ENCODE peak calls at places on chromosomes 2 and 18, in six cellular contexts. E is epithelial cell of esophagus, N is psoas muscle, I is thyroid gland, A is brain microvascular endothelial cell, L is cardiac fibroblast. Q is an unnamed sample.

GRCh38 chr2:65565681-65566080 is 133.3 kb upstream of the SPRED2 start:
- DNase-seq in E (no peak), N (no peak), I (no peak), A (no peak), L (no peak), Q (no peak)

GRCh38 chr2:126971162-126971480 is 72.4 kb downstream of the TEX51 start:
- DNase-seq in E (no peak), N (no peak), I (no peak), A (no peak), L (no peak), Q (no peak)

GRCh38 chr2:226726546-226726945 is 73.1 kb downstream of the IRS1 start:
- DNase-seq in E (peak), N (no peak), I (no peak), A (no peak), L (no peak), Q (no peak)

GRCh38 chr18:22567794-22568193 is 150.1 kb upstream of the CTAGE1 start:
- DNase-seq in E (no peak), N (no peak), I (no peak), A (no peak), L (no peak), Q (no peak)

GRCh38 chr18:54222922-54223567 is 1.4 kb downstream of the MBD2 start:
- DNase-seq in E (peak), N (no peak), I (peak), A (no peak), L (no peak), Q (no peak)

GRCh38 chr18:74376523-74376922 is 60.9 kb downstream of the C18orf63 start:
- DNase-seq in E (no peak), N (no peak), I (no peak), A (no peak), L (no peak), Q (no peak)

GRCh38 chr2:37885329-37885993 is 39.6 kb upstream of the RMDN2 start:
- DNase-seq in E (no peak), N (no peak), I (no peak), A (no peak), L (no peak), Q (no peak)

GRCh38 chr18:75208055-75208835 is 694 bp downstream of the PTGR3 start:
- DNase-seq in E (peak), N (peak), I (peak), A (peak), L (peak), Q (peak)

GRCh38 chr2:64750817-64751285 is 97.1 kb upstream of the SERTAD2 start:
- DNase-seq in E (peak), N (peak), I (peak), A (peak), L (peak), Q (peak)

GRCh38 chr2:15909157-15909556 is 31.2 kb upstream of the MYCN start:
- DNase-seq in E (no peak), N (no peak), I (no peak), A (no peak), L (no peak), Q (no peak)

GRCh38 chr2:63658176-63658968 is 69.6 kb downstream of the MDH1 start:
- DNase-seq in E (peak), N (no peak), I (no peak), A (no peak), L (peak), Q (no peak)

GRCh38 chr2:238847841-238848565 is at the start of gene TWIST2:
- DNase-seq in E (peak), N (peak), I (peak), A (peak), L (peak), Q (peak)

GRCh38 chr2:240934701-240935100 is 28.6 kb downstream of the CROCC2 start:
- DNase-seq in E (no peak), N (no peak), I (no peak), A (no peak), L (no peak), Q (no peak)

GRCh38 chr2:23944527-23944926 is 4.3 kb downstream of the UBXN2A start:
- DNase-seq in E (no peak), N (no peak), I (no peak), A (no peak), L (peak), Q (no peak)

GRCh38 chr2:28662044-28662443 is 89.6 kb upstream of the PPP1CB start:
- DNase-seq in E (peak), N (no peak), I (peak), A (no peak), L (no peak), Q (no peak)

GRCh38 chr18:35588995-35589394 is 7.5 kb downstream of the GALNT1 start:
- DNase-seq in E (peak), N (no peak), I (no peak), A (no peak), L (no peak), Q (no peak)

GRCh38 chr2:235669269-235669831 is 175.5 kb downstream of the AGAP1 start:
- DNase-seq in E (peak), N (peak), I (peak), A (peak), L (peak), Q (peak)

GRCh38 chr18:21391074-21391673 is 149.1 kb downstream of the GREB1L start:
- DNase-seq in E (peak), N (no peak), I (no peak), A (peak), L (no peak), Q (peak)

GRCh38 chr18:77271720-77272481 is 22.3 kb downstream of the GALR1 start:
- DNase-seq in E (no peak), N (no peak), I (no peak), A (peak), L (peak), Q (no peak)

GRCh38 chr2:96685592-96686459 is 43.3 kb downstream of the FER1L5 start:
- DNase-seq in E (no peak), N (no peak), I (peak), A (no peak), L (peak), Q (no peak)

GRCh38 chr2:227134591-227134990 is 29.4 kb downstream of the COL4A4 start:
- DNase-seq in E (no peak), N (no peak), I (no peak), A (no peak), L (peak), Q (no peak)

GRCh38 chr2:85017436-85018048 is 46.6 kb downstream of the KCMF1 start:
- DNase-seq in E (no peak), N (no peak), I (no peak), A (no peak), L (peak), Q (no peak)

GRCh38 chr18:51651761-51652160 is 454.3 kb upstream of the MEX3C start:
- DNase-seq in E (no peak), N (no peak), I (no peak), A (no peak), L (no peak), Q (no peak)

GRCh38 chr2:1730047-1730937 is 14.0 kb downstream of the PXDN start:
- DNase-seq in E (peak), N (peak), I (no peak), A (no peak), L (peak), Q (peak)

GRCh38 chr18:56235061-56235772 is 403.2 kb downstream of the TXNL1 start:
- DNase-seq in E (no peak), N (no peak), I (no peak), A (no peak), L (no peak), Q (no peak)

GRCh38 chr18:23380001-23380550 is 73.0 kb upstream of the RIOK3 start:
- DNase-seq in E (peak), N (no peak), I (peak), A (peak), L (peak), Q (peak)

GRCh38 chr2:10469301-10469700 is 21.2 kb upstream of the ODC1 start:
- DNase-seq in E (no peak), N (no peak), I (no peak), A (no peak), L (no peak), Q (no peak)

GRCh38 chr18:45521151-45521550 is 94.1 kb upstream of the SLC14A2 start:
- DNase-seq in E (no peak), N (no peak), I (no peak), A (peak), L (peak), Q (peak)

GRCh38 chr2:238513346-238513745 is 86.6 kb downstream of the ASB1 start:
- DNase-seq in E (peak), N (no peak), I (peak), A (peak), L (peak), Q (peak)

DNA sequence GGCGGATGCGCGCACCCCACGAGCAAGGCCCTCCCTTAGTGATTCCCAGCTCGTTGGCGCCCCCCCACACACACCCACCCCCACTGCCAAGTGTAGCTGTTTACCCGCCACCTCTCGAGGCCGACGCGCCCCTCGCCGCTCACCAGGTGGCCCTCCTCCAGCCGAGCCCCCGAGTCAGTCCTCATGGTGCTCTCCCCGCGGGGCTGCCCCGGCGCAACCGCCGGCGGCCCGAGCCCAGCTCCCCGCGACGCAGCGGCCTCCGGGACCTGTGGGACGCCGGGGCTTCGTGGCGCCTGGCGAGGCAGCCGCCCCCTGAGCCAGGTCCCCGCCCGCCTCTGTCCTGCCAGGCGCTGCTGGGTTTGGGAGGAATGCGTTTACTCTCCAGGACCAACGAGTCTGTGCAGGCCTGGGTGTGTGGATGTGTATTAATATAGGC is at the start of gene TMEM237:
- DNase-seq in E (peak), N (peak), I (peak), A (no peak), L (peak), Q (peak)
- TF ChIP-seq CTCF in E (no peak), N (no peak), I (no peak), A (peak), L (no peak), Q (no peak)

GRCh38 chr18:3283908-3284307 is 22.0 kb downstream of the MYL12B start:
- DNase-seq in E (no peak), N (no peak), I (no peak), A (no peak), L (no peak), Q (no peak)

GRCh38 chr18:3279201-3280185 is 17.6 kb downstream of the MYL12B start:
- DNase-seq in E (no peak), N (no peak), I (no peak), A (no peak), L (no peak), Q (no peak)

GRCh38 chr18:3283253-3283863 is 21.4 kb downstream of the MYL12B start:
- DNase-seq in E (no peak), N (no peak), I (no peak), A (no peak), L (no peak), Q (no peak)

GRCh38 chr18:3284501-3284900 is 22.6 kb downstream of the MYL12B start:
- DNase-seq in E (no peak), N (no peak), I (no peak), A (no peak), L (no peak), Q (no peak)

GRCh38 chr18:3281456-3282400 is 19.8 kb downstream of the MYL12B start:
- DNase-seq in E (peak), N (no peak), I (no peak), A (no peak), L (peak), Q (peak)
- TF ChIP-seq CTCF in E (peak), N (peak), I (peak), A (no peak), L (peak), Q (peak)

GRCh38 chr2:27250652-27251379 is 12.0 kb downstream of the SLC30A3 start:
- DNase-seq in E (no peak), N (no peak), I (no peak), A (no peak), L (no peak), Q (no peak)

GRCh38 chr2:27247893-27248292 is 15.0 kb downstream of the SLC30A3 start:
- DNase-seq in E (no peak), N (no peak), I (no peak), A (no peak), L (no peak), Q (no peak)

GRCh38 chr2:27251786-27252185 is 11.1 kb downstream of the SLC30A3 start:
- DNase-seq in E (no peak), N (no peak), I (no peak), A (no peak), L (no peak), Q (no peak)

GRCh38 chr2:27249077-27249890 is 13.6 kb downstream of the SLC30A3 start:
- DNase-seq in E (no peak), N (no peak), I (no peak), A (peak), L (no peak), Q (no peak)

GRCh38 chr2:27249891-27250651 is 12.8 kb downstream of the SLC30A3 start:
- DNase-seq in E (peak), N (peak), I (peak), A (peak), L (peak), Q (no peak)
- TF ChIP-seq CTCF in E (peak), N (peak), I (peak), A (peak), L (peak), Q (peak)

GRCh38 chr2:135960598-135961551 is 24.6 kb downstream of the DARS1 start:
- DNase-seq in E (no peak), N (no peak), I (peak), A (no peak), L (peak), Q (no peak)
- TF ChIP-seq CTCF in E (no peak), N (no peak), I (no peak), A (no peak), L (no peak), Q (no peak)

GRCh38 chr2:149611100-149611820 is 23.7 kb upstream of the MMADHC start:
- DNase-seq in E (peak), N (no peak), I (no peak), A (no peak), L (peak), Q (peak)
- TF ChIP-seq CTCF in E (peak), N (no peak), I (no peak), A (peak), L (no peak), Q (peak)

DNA sequence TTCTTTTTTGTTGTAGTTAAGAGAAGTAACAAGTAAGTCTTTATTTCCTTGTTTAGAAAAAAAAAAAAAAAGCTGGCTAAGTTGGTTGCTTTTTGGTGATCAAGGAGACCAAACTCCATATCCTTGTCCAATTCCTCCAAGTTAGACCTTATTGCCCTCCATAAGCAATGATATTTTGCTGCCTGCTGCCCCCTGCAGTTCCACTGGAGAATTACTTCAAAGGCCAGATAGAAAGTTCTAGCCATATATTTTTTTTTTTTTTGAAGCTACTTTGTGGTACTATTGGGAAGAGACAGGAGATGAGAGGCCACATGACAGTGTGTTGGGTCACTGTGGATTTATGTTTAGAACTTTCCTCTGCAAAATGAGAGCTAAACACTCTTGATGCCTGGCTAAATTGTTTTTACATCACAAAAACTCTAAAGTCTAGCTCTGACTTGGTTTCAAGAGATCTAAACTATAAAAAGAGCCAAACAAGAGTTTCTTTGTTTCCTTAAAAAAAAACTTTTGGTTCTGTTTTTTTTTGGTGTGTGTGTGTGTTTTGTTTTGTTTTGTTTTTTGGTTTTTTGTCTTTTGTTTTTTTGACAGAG is 80.7 kb upstream of the RASGRP3 start:
- DNase-seq in E (peak), N (peak), I (no peak), A (peak), L (peak), Q (no peak)
- TF ChIP-seq CTCF in E (peak), N (peak), I (peak), A (peak), L (peak), Q (peak)

GRCh38 chr2:136056077-136056688 is 61.8 kb downstream of the CXCR4 start:
- DNase-seq in E (no peak), N (no peak), I (no peak), A (no peak), L (no peak), Q (no peak)
- TF ChIP-seq CTCF in E (no peak), N (no peak), I (no peak), A (no peak), L (no peak), Q (no peak)

GRCh38 chr2:145543856-145544255 is 1023.9 kb upstream of the ZEB2 start:
- DNase-seq in E (no peak), N (no peak), I (no peak), A (no peak), L (no peak), Q (no peak)

GRCh38 chr2:145543155-145543554 is 1023.2 kb upstream of the ZEB2 start:
- DNase-seq in E (no peak), N (no peak), I (no peak), A (no peak), L (no peak), Q (no peak)

GRCh38 chr2:145548479-145548878 is 1028.6 kb upstream of the ZEB2 start:
- DNase-seq in E (peak), N (no peak), I (no peak), A (no peak), L (no peak), Q (no peak)

GRCh38 chr2:145547620-145548019 is 1027.7 kb upstream of the ZEB2 start:
- DNase-seq in E (no peak), N (no peak), I (no peak), A (no peak), L (no peak), Q (no peak)

DNA sequence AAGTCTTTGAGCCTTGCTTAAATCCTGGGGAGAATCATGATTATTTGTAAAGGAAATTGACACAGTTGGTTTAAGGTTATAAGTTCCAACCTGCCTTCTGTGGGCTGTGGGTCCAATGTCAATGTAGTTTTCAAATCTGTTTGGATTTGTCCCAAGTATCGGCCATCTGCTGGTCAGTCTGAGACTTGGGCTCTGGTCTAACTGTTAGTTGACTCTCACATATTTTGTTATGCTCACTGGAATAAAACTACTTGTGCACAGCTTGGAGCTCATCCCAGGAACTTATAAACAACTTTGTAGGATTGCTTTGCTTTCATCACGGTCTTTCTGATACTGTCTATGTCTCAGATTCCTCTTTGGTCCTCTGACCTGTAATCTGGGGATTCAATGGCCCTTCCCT is 1026.2 kb upstream of the ZEB2 start:
- DNase-seq in E (peak), N (no peak), I (no peak), A (peak), L (peak), Q (no peak)
- TF ChIP-seq CTCF in E (no peak), N (no peak), I (no peak), A (peak), L (peak), Q (no peak)

DNA sequence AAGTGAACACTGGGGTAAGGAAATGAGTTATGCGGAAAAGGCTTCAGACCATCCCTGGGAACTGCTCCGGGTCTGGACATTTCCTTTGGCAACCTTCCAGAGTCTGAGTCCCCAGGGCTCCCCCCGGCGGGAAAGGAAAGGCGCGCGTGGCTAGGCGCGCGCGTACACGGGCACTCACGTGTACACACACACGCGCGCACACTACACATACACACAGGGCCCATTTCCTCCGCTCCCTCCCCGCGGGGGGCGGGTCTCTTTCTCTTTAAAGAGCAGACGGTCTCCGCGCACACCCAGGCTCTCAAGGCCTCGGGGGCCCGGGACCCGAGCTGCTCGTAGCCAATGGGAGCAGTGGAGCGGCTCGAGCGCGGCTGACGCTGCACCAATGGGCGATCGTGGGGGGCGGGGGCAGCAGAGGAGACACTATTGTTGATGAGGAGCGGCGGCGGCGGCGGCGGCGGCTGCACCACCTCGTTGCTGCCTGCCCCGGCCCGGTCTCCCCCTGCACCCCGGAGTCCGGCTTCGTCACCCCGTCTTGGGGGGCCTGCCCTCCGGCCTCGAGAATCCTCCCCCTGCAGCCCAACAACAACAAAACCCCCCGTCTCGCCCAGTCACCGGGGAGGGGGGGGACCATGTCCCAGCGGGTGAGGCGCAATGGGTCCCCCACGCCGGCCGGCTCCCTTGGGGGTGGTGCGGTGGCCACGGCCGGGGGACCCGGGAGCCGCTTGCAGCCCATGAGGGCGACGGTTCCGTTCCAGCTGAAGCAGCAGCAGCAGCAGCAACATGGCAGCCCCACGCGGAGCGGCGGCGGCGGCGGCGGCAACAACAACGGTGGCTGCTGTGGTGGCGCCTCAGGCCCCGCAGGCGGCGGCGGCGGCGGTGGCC is at the start of gene FAM117B:
- DNase-seq in E (peak), N (peak), I (peak), A (peak), L (peak), Q (peak)
- TF ChIP-seq CTCF in E (no peak), N (no peak), I (no peak), A (peak), L (no peak), Q (no peak)

DNA sequence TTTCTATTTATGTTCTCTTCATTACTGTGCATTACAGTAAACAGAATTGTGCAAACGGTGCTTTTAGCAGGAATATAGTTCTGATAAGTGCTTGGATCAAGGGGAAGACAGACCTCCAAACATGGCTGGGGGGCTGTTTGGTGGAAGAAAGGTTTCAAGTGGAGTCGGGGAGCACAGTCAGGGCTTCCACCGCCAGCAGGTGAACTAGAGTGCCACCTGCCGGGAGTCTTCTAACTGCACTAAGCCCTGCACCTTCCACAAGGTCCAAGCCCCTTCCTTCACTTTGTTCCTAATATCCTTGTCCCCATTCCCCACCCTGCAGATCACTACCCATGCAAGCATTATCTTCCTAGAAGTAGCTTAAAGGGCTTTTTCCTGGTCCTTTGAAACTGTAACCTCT is 11.1 kb downstream of the ONECUT2 start:
- DNase-seq in E (peak), N (no peak), I (no peak), A (no peak), L (no peak), Q (no peak)
- TF ChIP-seq CTCF in E (peak), N (peak), I (no peak), A (peak), L (peak), Q (peak)

Q was measured in foreskin keratinocyte.